ENCODE peak calls at places on chromosomes 5 and 9, in eight cellular contexts. One of them, this sample, is unnamed.

GRCh38 chr5:172771439-172772111 is 580 bp upstream of the DUSP1 start:
- DNase-seq in H1: no peak
- DNase-seq in GM12878: no peak
- DNase-seq in A549: no peak
- DNase-seq in SK-N-SH: no peak
- DNase-seq in HepG2: no peak
- DNase-seq in IMR-90: no peak
- DNase-seq in HCT116: no peak
- DNase-seq in this sample: no peak

GRCh38 chr9:126211441-126212074 is 115.1 kb upstream of the MVB12B start:
- DNase-seq in HCT116: no peak
- DNase-seq in IMR-90: no peak
- DNase-seq in SK-N-SH: no peak
- DNase-seq in HepG2: no peak
- DNase-seq in H1: no peak
- DNase-seq in A549: no peak
- DNase-seq in GM12878: no peak
- DNase-seq in this sample: no peak

GRCh38 chr9:35350827-35351549 is 138.9 kb upstream of the RUSC2 start:
- DNase-seq in GM12878: no peak
- DNase-seq in H1: no peak
- DNase-seq in HepG2: no peak
- DNase-seq in IMR-90: peak; percentile 93
- DNase-seq in SK-N-SH: no peak
- DNase-seq in A549: no peak
- DNase-seq in HCT116: no peak
- DNase-seq in this sample: no peak

GRCh38 chr5:132457371-132458225 is 33.0 kb downstream of the IRF1 start:
- DNase-seq in SK-N-SH: no peak
- DNase-seq in IMR-90: peak; percentile 89
- DNase-seq in H1: no peak
- DNase-seq in HepG2: peak; percentile 23
- DNase-seq in HCT116: no peak
- DNase-seq in GM12878: no peak
- DNase-seq in A549: no peak
- DNase-seq in this sample: no peak

GRCh38 chr9:137038916-137039315 is 7.0 kb upstream of the FUT7 start:
- DNase-seq in H1: no peak
- DNase-seq in HCT116: no peak
- DNase-seq in HepG2: no peak
- DNase-seq in A549: no peak
- DNase-seq in IMR-90: no peak
- DNase-seq in GM12878: no peak
- DNase-seq in SK-N-SH: no peak
- DNase-seq in this sample: no peak

GRCh38 chr5:172697123-172698121 is 56.4 kb downstream of the NEURL1B start:
- DNase-seq in A549: peak; percentile 80
- DNase-seq in H1: no peak
- DNase-seq in GM12878: peak; percentile 33
- DNase-seq in SK-N-SH: peak; percentile 87
- DNase-seq in IMR-90: peak; percentile 78
- DNase-seq in HepG2: peak; percentile 77
- DNase-seq in HCT116: peak; percentile 57
- DNase-seq in this sample: peak; percentile 84

GRCh38 chr9:119811030-119811429 is 441.8 kb upstream of the BRINP1 start:
- DNase-seq in SK-N-SH: no peak
- DNase-seq in HCT116: no peak
- DNase-seq in A549: peak; percentile 8
- DNase-seq in H1: no peak
- DNase-seq in IMR-90: peak; percentile 1
- DNase-seq in HepG2: no peak
- DNase-seq in GM12878: no peak
- DNase-seq in this sample: no peak

GRCh38 chr9:32264171-32264862 is 120.1 kb upstream of the ACO1 start:
- DNase-seq in GM12878: no peak
- DNase-seq in A549: no peak
- DNase-seq in IMR-90: peak; percentile 14
- DNase-seq in HepG2: peak; percentile 7
- DNase-seq in H1: peak; percentile 10
- DNase-seq in SK-N-SH: peak; percentile 11
- DNase-seq in HCT116: no peak
- DNase-seq in this sample: no peak

GRCh38 chr9:5586391-5586802 is 42.5 kb upstream of the RIC1 start:
- DNase-seq in IMR-90: peak; percentile 79
- DNase-seq in A549: no peak
- DNase-seq in H1: no peak
- DNase-seq in SK-N-SH: no peak
- DNase-seq in HepG2: no peak
- DNase-seq in GM12878: peak; percentile 88
- DNase-seq in HCT116: no peak
- DNase-seq in this sample: no peak

GRCh38 chr9:128703616-128704355 is 1.5 kb downstream of the PKN3 start:
- DNase-seq in GM12878: no peak
- DNase-seq in SK-N-SH: peak; percentile 27
- DNase-seq in H1: no peak
- DNase-seq in IMR-90: no peak
- DNase-seq in HCT116: no peak
- DNase-seq in A549: no peak
- DNase-seq in HepG2: no peak
- DNase-seq in this sample: peak; percentile 58

GRCh38 chr9:121246821-121247511 is 21.0 kb upstream of the GSN start:
- DNase-seq in H1: no peak
- DNase-seq in SK-N-SH: no peak
- DNase-seq in IMR-90: peak; percentile 93
- DNase-seq in GM12878: no peak
- DNase-seq in HepG2: no peak
- DNase-seq in HCT116: no peak
- DNase-seq in A549: no peak
- DNase-seq in this sample: peak; percentile 16

GRCh38 chr5:31397926-31398557 is 133.9 kb downstream of the DROSHA start:
- DNase-seq in HCT116: no peak
- DNase-seq in IMR-90: no peak
- DNase-seq in A549: no peak
- DNase-seq in H1: no peak
- DNase-seq in HepG2: no peak
- DNase-seq in GM12878: no peak
- DNase-seq in SK-N-SH: no peak
- DNase-seq in this sample: no peak

GRCh38 chr9:15280647-15281046 is 26.4 kb downstream of the TTC39B start:
- DNase-seq in IMR-90: no peak
- DNase-seq in GM12878: no peak
- DNase-seq in HCT116: no peak
- DNase-seq in SK-N-SH: no peak
- DNase-seq in H1: no peak
- DNase-seq in HepG2: no peak
- DNase-seq in A549: no peak
- DNase-seq in this sample: no peak

GRCh38 chr9:68979538-68980314 is 34.2 kb downstream of the PRKACG start:
- DNase-seq in SK-N-SH: no peak
- DNase-seq in GM12878: no peak
- DNase-seq in HCT116: no peak
- DNase-seq in IMR-90: no peak
- DNase-seq in H1: no peak
- DNase-seq in A549: no peak
- DNase-seq in HepG2: no peak
- DNase-seq in this sample: no peak

GRCh38 chr5:27311544-27311943 is 273.2 kb upstream of the CDH9 start:
- DNase-seq in H1: no peak
- DNase-seq in HCT116: no peak
- DNase-seq in A549: no peak
- DNase-seq in SK-N-SH: no peak
- DNase-seq in HepG2: no peak
- DNase-seq in GM12878: no peak
- DNase-seq in IMR-90: peak; percentile 26
- DNase-seq in this sample: no peak

GRCh38 chr9:79574716-79575242 is 3.0 kb downstream of the TLE4 start:
- DNase-seq in IMR-90: peak; percentile 33
- DNase-seq in HepG2: no peak
- DNase-seq in H1: no peak
- DNase-seq in HCT116: no peak
- DNase-seq in SK-N-SH: no peak
- DNase-seq in A549: no peak
- DNase-seq in GM12878: no peak
- DNase-seq in this sample: no peak

GRCh38 chr5:168226012-168226411 is 65.4 kb upstream of the WWC1 start:
- DNase-seq in A549: no peak
- DNase-seq in HCT116: no peak
- DNase-seq in H1: no peak
- DNase-seq in SK-N-SH: no peak
- DNase-seq in IMR-90: no peak
- DNase-seq in GM12878: no peak
- DNase-seq in HepG2: no peak
- DNase-seq in this sample: no peak

GRCh38 chr9:97386265-97386633 is 25.6 kb upstream of the TDRD7 start:
- DNase-seq in A549: no peak
- DNase-seq in H1: no peak
- DNase-seq in IMR-90: no peak
- DNase-seq in SK-N-SH: no peak
- DNase-seq in HCT116: no peak
- DNase-seq in HepG2: peak; percentile 43
- DNase-seq in GM12878: no peak
- DNase-seq in this sample: no peak

GRCh38 chr5:141763526-141763925 is 81.5 kb upstream of the ARAP3 start:
- DNase-seq in H1: no peak
- DNase-seq in SK-N-SH: peak; percentile 53
- DNase-seq in IMR-90: no peak
- DNase-seq in A549: no peak
- DNase-seq in HCT116: no peak
- DNase-seq in GM12878: no peak
- DNase-seq in HepG2: no peak
- DNase-seq in this sample: no peak

GRCh38 chr5:106862450-106863193 is 808.1 kb downstream of the EFNA5 start:
- DNase-seq in IMR-90: peak; percentile 50
- DNase-seq in SK-N-SH: peak; percentile 15
- DNase-seq in HCT116: no peak
- DNase-seq in A549: no peak
- DNase-seq in HepG2: no peak
- DNase-seq in H1: no peak
- DNase-seq in GM12878: no peak
- DNase-seq in this sample: no peak

GRCh38 chr5:139426222-139426885 is 13.0 kb downstream of the DNAJC18 start:
- DNase-seq in HCT116: no peak
- DNase-seq in IMR-90: peak; percentile 49
- DNase-seq in A549: no peak
- DNase-seq in HepG2: no peak
- DNase-seq in H1: no peak
- DNase-seq in GM12878: no peak
- DNase-seq in SK-N-SH: no peak
- DNase-seq in this sample: no peak

DNA sequence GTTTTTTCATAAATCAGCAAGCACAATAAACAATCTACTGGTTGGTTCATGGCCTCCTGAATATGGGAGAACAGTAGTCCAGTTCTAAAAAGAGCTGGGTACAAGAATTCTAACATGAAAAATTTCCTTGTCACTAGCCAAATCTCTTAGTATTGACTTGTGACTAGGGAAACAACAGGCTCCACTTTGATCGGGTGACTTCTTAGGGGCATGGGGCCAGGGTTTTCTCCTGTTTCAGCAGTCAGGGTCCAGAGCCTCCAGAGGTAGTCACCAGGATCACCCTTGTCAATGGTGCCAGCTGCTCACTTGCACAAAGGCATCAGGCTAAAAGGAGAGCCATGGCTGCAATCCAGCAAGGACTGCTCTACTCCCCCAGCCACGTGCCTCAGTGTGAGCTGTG is 38.1 kb downstream of the LPAR1 start:
- DNase-seq in HepG2: no peak
- DNase-seq in SK-N-SH: no peak
- DNase-seq in GM12878: no peak
- DNase-seq in HCT116: no peak
- DNase-seq in IMR-90: no peak
- DNase-seq in A549: no peak
- DNase-seq in H1: no peak
- DNase-seq in this sample: no peak
- TF ChIP-seq RAD21 in HepG2: no peak
- TF ChIP-seq RAD21 in SK-N-SH: no peak
- TF ChIP-seq RAD21 in GM12878: no peak
- TF ChIP-seq RAD21 in HCT116: no peak
- TF ChIP-seq RAD21 in IMR-90: no peak
- TF ChIP-seq RAD21 in A549: no peak
- TF ChIP-seq RAD21 in H1: no peak
- TF ChIP-seq RAD21 in this sample: no peak

GRCh38 chr5:151029856-151030336 is 9.5 kb downstream of the GPX3 start:
- DNase-seq in IMR-90: no peak
- DNase-seq in HCT116: no peak
- DNase-seq in A549: no peak
- DNase-seq in H1: no peak
- DNase-seq in HepG2: no peak
- DNase-seq in SK-N-SH: no peak
- DNase-seq in GM12878: no peak
- DNase-seq in this sample: no peak
- H3K4me1 ChIP-seq in IMR-90: peaks cover 4% of the 10 kb centered on the region
- H3K4me1 ChIP-seq in HCT116: no peaks in the 10 kb centered on the region
- H3K4me1 ChIP-seq in A549: no peaks in the 10 kb centered on the region
- H3K4me1 ChIP-seq in H1: no peaks in the 10 kb centered on the region
- H3K4me1 ChIP-seq in HepG2: peaks cover 5% of the 10 kb centered on the region
- H3K4me1 ChIP-seq in SK-N-SH: no peaks in the 10 kb centered on the region
- H3K4me1 ChIP-seq in GM12878: no peaks in the 10 kb centered on the region
- H3K4me1 ChIP-seq in this sample: peaks cover 2% of the 10 kb centered on the region

DNA sequence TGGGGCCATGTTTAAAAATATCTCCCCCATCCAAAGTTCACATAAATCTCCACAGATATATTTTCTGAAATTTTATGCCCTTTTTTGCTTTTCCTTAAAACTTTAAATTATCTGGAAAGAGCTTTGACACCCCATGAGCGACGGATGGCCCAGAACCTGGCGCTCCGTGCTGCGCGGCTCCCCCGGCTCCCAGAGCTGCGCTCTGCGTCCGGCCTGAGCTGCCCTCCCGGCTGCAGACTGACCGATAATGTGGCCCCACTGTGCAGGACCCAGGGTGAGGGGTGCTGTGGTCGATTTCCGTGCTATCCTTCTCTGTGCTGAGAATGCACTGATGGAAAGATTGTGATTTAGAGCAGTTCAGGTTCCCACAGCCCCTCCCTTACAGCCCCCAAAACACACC is 292.3 kb upstream of the IRX4 start:
- DNase-seq in HepG2: no peak
- DNase-seq in IMR-90: no peak
- DNase-seq in H1: no peak
- DNase-seq in SK-N-SH: no peak
- DNase-seq in A549: no peak
- DNase-seq in GM12878: no peak
- DNase-seq in HCT116: no peak
- DNase-seq in this sample: no peak
- TF ChIP-seq RAD21 in HepG2: no peak
- TF ChIP-seq RAD21 in IMR-90: no peak
- TF ChIP-seq RAD21 in H1: no peak
- TF ChIP-seq RAD21 in SK-N-SH: no peak
- TF ChIP-seq RAD21 in A549: no peak
- TF ChIP-seq RAD21 in GM12878: no peak
- TF ChIP-seq RAD21 in HCT116: no peak
- TF ChIP-seq RAD21 in this sample: no peak

GRCh38 chr9:99112750-99113417 is 8.0 kb downstream of the TGFBR1 start:
- DNase-seq in HCT116: no peak
- DNase-seq in H1: no peak
- DNase-seq in A549: no peak
- DNase-seq in IMR-90: no peak
- DNase-seq in SK-N-SH: no peak
- DNase-seq in GM12878: no peak
- DNase-seq in HepG2: no peak
- DNase-seq in this sample: no peak
- H3K4me1 ChIP-seq in HCT116: no peaks in the 10 kb centered on the region
- H3K4me1 ChIP-seq in H1: peaks cover 5% of the 10 kb centered on the region
- H3K4me1 ChIP-seq in A549: peaks cover 13% of the 10 kb centered on the region
- H3K4me1 ChIP-seq in IMR-90: peaks cover 17% of the 10 kb centered on the region
- H3K4me1 ChIP-seq in SK-N-SH: peaks cover 2% of the 10 kb centered on the region
- H3K4me1 ChIP-seq in GM12878: peaks cover 3% of the 10 kb centered on the region
- H3K4me1 ChIP-seq in HepG2: peaks cover 8% of the 10 kb centered on the region
- H3K4me1 ChIP-seq in this sample: peaks cover 48% of the 10 kb centered on the region